ENCODE peak calls at places on chromosome 7, in eight cellular contexts. One of them, this sample, is unnamed.

GRCh38 chr7:19116121-19117080 is 1.0 kb downstream of the TWIST1 start:
- DNase-seq in astrocyte of the spinal cord: peak
- DNase-seq in thyroid gland: no peak
- DNase-seq in AG09319: no peak
- DNase-seq in AG10803: no peak
- DNase-seq in mesothelial cell of epicardium: no peak
- DNase-seq in cardiac muscle cell: peak
- DNase-seq in sigmoid colon: peak
- DNase-seq in this sample: no peak

GRCh38 chr7:77903597-77903996 is 105.0 kb downstream of the PHTF2 start:
- DNase-seq in mesothelial cell of epicardium: no peak
- DNase-seq in cardiac muscle cell: no peak
- DNase-seq in thyroid gland: no peak
- DNase-seq in astrocyte of the spinal cord: no peak
- DNase-seq in AG10803: peak
- DNase-seq in sigmoid colon: no peak
- DNase-seq in AG09319: no peak
- DNase-seq in this sample: no peak

GRCh38 chr7:77866791-77867190 is 68.2 kb downstream of the PHTF2 start:
- DNase-seq in astrocyte of the spinal cord: peak
- DNase-seq in cardiac muscle cell: no peak
- DNase-seq in AG09319: no peak
- DNase-seq in thyroid gland: no peak
- DNase-seq in AG10803: peak
- DNase-seq in mesothelial cell of epicardium: no peak
- DNase-seq in sigmoid colon: no peak
- DNase-seq in this sample: no peak

GRCh38 chr7:27031289-27032172 is 64.3 kb downstream of the HOXA1 start:
- DNase-seq in cardiac muscle cell: no peak
- DNase-seq in astrocyte of the spinal cord: peak
- DNase-seq in AG09319: no peak
- DNase-seq in AG10803: peak
- DNase-seq in mesothelial cell of epicardium: no peak
- DNase-seq in sigmoid colon: no peak
- DNase-seq in thyroid gland: no peak
- DNase-seq in this sample: no peak

GRCh38 chr7:40469481-40469880 is 334.7 kb downstream of the SUGCT start:
- DNase-seq in sigmoid colon: no peak
- DNase-seq in AG10803: peak
- DNase-seq in mesothelial cell of epicardium: no peak
- DNase-seq in thyroid gland: no peak
- DNase-seq in AG09319: no peak
- DNase-seq in cardiac muscle cell: no peak
- DNase-seq in astrocyte of the spinal cord: peak
- DNase-seq in this sample: no peak

GRCh38 chr7:158422551-158423189 is 165.0 kb downstream of the PTPRN2 start:
- DNase-seq in sigmoid colon: no peak
- DNase-seq in astrocyte of the spinal cord: no peak
- DNase-seq in cardiac muscle cell: no peak
- DNase-seq in thyroid gland: no peak
- DNase-seq in mesothelial cell of epicardium: no peak
- DNase-seq in AG10803: no peak
- DNase-seq in AG09319: no peak
- DNase-seq in this sample: no peak

GRCh38 chr7:83842894-83843293 is 194.0 kb upstream of the SEMA3E start:
- DNase-seq in AG10803: no peak
- DNase-seq in AG09319: no peak
- DNase-seq in mesothelial cell of epicardium: no peak
- DNase-seq in astrocyte of the spinal cord: no peak
- DNase-seq in cardiac muscle cell: no peak
- DNase-seq in sigmoid colon: no peak
- DNase-seq in thyroid gland: no peak
- DNase-seq in this sample: no peak

GRCh38 chr7:130365511-130366441 is 14.5 kb upstream of the CPA1 start:
- DNase-seq in cardiac muscle cell: no peak
- DNase-seq in AG09319: no peak
- DNase-seq in AG10803: peak
- DNase-seq in sigmoid colon: peak
- DNase-seq in mesothelial cell of epicardium: no peak
- DNase-seq in thyroid gland: peak
- DNase-seq in astrocyte of the spinal cord: peak
- DNase-seq in this sample: peak

GRCh38 chr7:1586827-1587705 is 17.2 kb upstream of the PSMG3 start:
- DNase-seq in AG09319: no peak
- DNase-seq in thyroid gland: no peak
- DNase-seq in sigmoid colon: no peak
- DNase-seq in cardiac muscle cell: no peak
- DNase-seq in AG10803: no peak
- DNase-seq in astrocyte of the spinal cord: no peak
- DNase-seq in mesothelial cell of epicardium: no peak
- DNase-seq in this sample: no peak

GRCh38 chr7:132337450-132338080 is 238.7 kb downstream of the PLXNA4 start:
- DNase-seq in mesothelial cell of epicardium: no peak
- DNase-seq in sigmoid colon: no peak
- DNase-seq in AG09319: no peak
- DNase-seq in cardiac muscle cell: no peak
- DNase-seq in thyroid gland: no peak
- DNase-seq in astrocyte of the spinal cord: no peak
- DNase-seq in AG10803: no peak
- DNase-seq in this sample: no peak

GRCh38 chr7:44646176-44646920 is 39.9 kb downstream of the OGDH start:
- DNase-seq in AG09319: no peak
- DNase-seq in astrocyte of the spinal cord: no peak
- DNase-seq in thyroid gland: no peak
- DNase-seq in AG10803: no peak
- DNase-seq in sigmoid colon: no peak
- DNase-seq in mesothelial cell of epicardium: no peak
- DNase-seq in cardiac muscle cell: no peak
- DNase-seq in this sample: no peak

GRCh38 chr7:92325850-92326249 is 80.1 kb downstream of the ANKIB1 start:
- DNase-seq in sigmoid colon: no peak
- DNase-seq in mesothelial cell of epicardium: no peak
- DNase-seq in thyroid gland: no peak
- DNase-seq in AG09319: no peak
- DNase-seq in cardiac muscle cell: peak
- DNase-seq in astrocyte of the spinal cord: no peak
- DNase-seq in AG10803: no peak
- DNase-seq in this sample: no peak

GRCh38 chr7:73602721-73603651 is 21.3 kb downstream of the MLXIPL start:
- DNase-seq in mesothelial cell of epicardium: no peak
- DNase-seq in sigmoid colon: no peak
- DNase-seq in astrocyte of the spinal cord: no peak
- DNase-seq in AG10803: no peak
- DNase-seq in AG09319: no peak
- DNase-seq in thyroid gland: no peak
- DNase-seq in cardiac muscle cell: no peak
- DNase-seq in this sample: no peak

GRCh38 chr7:81810448-81811155 is 40.8 kb upstream of the HGF start:
- DNase-seq in mesothelial cell of epicardium: no peak
- DNase-seq in AG10803: no peak
- DNase-seq in astrocyte of the spinal cord: no peak
- DNase-seq in AG09319: no peak
- DNase-seq in thyroid gland: no peak
- DNase-seq in cardiac muscle cell: no peak
- DNase-seq in sigmoid colon: no peak
- DNase-seq in this sample: no peak

GRCh38 chr7:24905996-24906770 is 73.8 kb downstream of the OSBPL3 start:
- DNase-seq in AG09319: no peak
- DNase-seq in cardiac muscle cell: no peak
- DNase-seq in mesothelial cell of epicardium: no peak
- DNase-seq in sigmoid colon: no peak
- DNase-seq in thyroid gland: no peak
- DNase-seq in astrocyte of the spinal cord: no peak
- DNase-seq in AG10803: no peak
- DNase-seq in this sample: no peak

GRCh38 chr7:36739351-36739750 is 15.1 kb upstream of the AOAH start:
- DNase-seq in mesothelial cell of epicardium: no peak
- DNase-seq in cardiac muscle cell: no peak
- DNase-seq in astrocyte of the spinal cord: no peak
- DNase-seq in AG10803: no peak
- DNase-seq in sigmoid colon: no peak
- DNase-seq in thyroid gland: no peak
- DNase-seq in AG09319: no peak
- DNase-seq in this sample: no peak

GRCh38 chr7:155455776-155456516 is 2.0 kb upstream of the EN2 start:
- DNase-seq in AG10803: no peak
- DNase-seq in mesothelial cell of epicardium: no peak
- DNase-seq in cardiac muscle cell: no peak
- DNase-seq in AG09319: no peak
- DNase-seq in astrocyte of the spinal cord: no peak
- DNase-seq in thyroid gland: no peak
- DNase-seq in sigmoid colon: no peak
- DNase-seq in this sample: no peak

GRCh38 chr7:118195837-118196474 is 12.0 kb downstream of the LSM8 start:
- DNase-seq in mesothelial cell of epicardium: no peak
- DNase-seq in cardiac muscle cell: peak
- DNase-seq in thyroid gland: peak
- DNase-seq in sigmoid colon: no peak
- DNase-seq in AG10803: peak
- DNase-seq in astrocyte of the spinal cord: peak
- DNase-seq in AG09319: peak
- DNase-seq in this sample: peak

GRCh38 chr7:52498319-52498718 is 537.1 kb upstream of the POM121L12 start:
- DNase-seq in astrocyte of the spinal cord: no peak
- DNase-seq in mesothelial cell of epicardium: no peak
- DNase-seq in AG09319: no peak
- DNase-seq in cardiac muscle cell: peak
- DNase-seq in thyroid gland: no peak
- DNase-seq in sigmoid colon: no peak
- DNase-seq in AG10803: no peak
- DNase-seq in this sample: no peak
- TF ChIP-seq CTCF in astrocyte of the spinal cord: no peak
- TF ChIP-seq CTCF in mesothelial cell of epicardium: no peak
- TF ChIP-seq CTCF in AG09319: no peak
- TF ChIP-seq CTCF in cardiac muscle cell: no peak
- TF ChIP-seq CTCF in thyroid gland: no peak
- TF ChIP-seq CTCF in sigmoid colon: no peak
- TF ChIP-seq CTCF in AG10803: no peak
- TF ChIP-seq CTCF in this sample: peak

DNA sequence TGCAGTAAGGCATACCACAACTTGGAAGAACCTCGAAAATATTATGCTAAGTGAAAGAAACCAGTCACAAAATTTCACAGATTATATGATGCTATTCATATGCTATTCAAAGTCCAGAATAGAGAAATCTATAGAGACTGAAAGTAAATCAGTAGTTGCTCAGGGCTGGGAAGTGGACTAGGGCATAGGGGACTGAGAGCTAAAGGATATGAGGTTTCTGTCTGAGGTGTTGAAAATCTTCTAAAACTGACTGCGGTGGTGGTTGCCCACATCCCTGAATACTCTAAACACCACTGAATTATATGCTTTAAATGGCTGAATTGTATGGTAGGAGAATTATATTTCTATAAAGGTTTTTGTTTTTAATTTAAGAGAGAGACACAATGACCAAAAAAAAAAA is 161.3 kb downstream of the ELAPOR2 start:
- DNase-seq in thyroid gland: no peak
- DNase-seq in AG09319: no peak
- DNase-seq in cardiac muscle cell: no peak
- DNase-seq in AG10803: no peak
- DNase-seq in astrocyte of the spinal cord: no peak
- DNase-seq in mesothelial cell of epicardium: no peak
- DNase-seq in sigmoid colon: no peak
- DNase-seq in this sample: no peak
- TF ChIP-seq CTCF in thyroid gland: no peak
- TF ChIP-seq CTCF in AG09319: no peak
- TF ChIP-seq CTCF in cardiac muscle cell: no peak
- TF ChIP-seq CTCF in AG10803: no peak
- TF ChIP-seq CTCF in astrocyte of the spinal cord: no peak
- TF ChIP-seq CTCF in mesothelial cell of epicardium: no peak
- TF ChIP-seq CTCF in sigmoid colon: no peak
- TF ChIP-seq CTCF in this sample: no peak

DNA sequence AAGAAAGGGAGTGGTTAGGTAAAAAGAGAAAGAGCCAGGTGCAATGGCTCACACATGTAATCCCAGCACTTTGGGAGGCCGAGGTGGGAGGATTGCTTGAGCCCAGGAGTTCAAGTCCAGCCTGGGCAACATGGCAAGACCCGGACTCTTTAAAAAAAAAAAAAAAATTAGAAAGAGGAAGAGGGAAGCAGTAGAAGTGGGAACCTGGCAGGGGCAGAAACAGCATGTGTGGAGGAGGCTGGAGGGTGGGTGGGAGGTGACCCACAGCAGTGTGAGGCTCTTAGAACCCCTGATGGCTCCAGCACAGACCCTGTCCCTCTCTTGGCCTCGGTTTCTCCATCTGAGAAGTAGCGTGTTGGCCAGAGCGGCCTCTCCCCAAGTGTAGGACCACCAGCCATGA is 4.9 kb upstream of the CCL24 start:
- DNase-seq in astrocyte of the spinal cord: no peak
- DNase-seq in AG09319: no peak
- DNase-seq in sigmoid colon: no peak
- DNase-seq in mesothelial cell of epicardium: no peak
- DNase-seq in thyroid gland: no peak
- DNase-seq in cardiac muscle cell: no peak
- DNase-seq in AG10803: no peak
- DNase-seq in this sample: no peak
- TF ChIP-seq CTCF in astrocyte of the spinal cord: no peak
- TF ChIP-seq CTCF in AG09319: no peak
- TF ChIP-seq CTCF in sigmoid colon: no peak
- TF ChIP-seq CTCF in mesothelial cell of epicardium: no peak
- TF ChIP-seq CTCF in thyroid gland: no peak
- TF ChIP-seq CTCF in cardiac muscle cell: no peak
- TF ChIP-seq CTCF in AG10803: no peak
- TF ChIP-seq CTCF in this sample: no peak

GRCh38 chr7:3371601-3372000 is 70.5 kb downstream of the SDK1 start:
- DNase-seq in sigmoid colon: no peak
- DNase-seq in mesothelial cell of epicardium: no peak
- DNase-seq in AG10803: no peak
- DNase-seq in astrocyte of the spinal cord: peak
- DNase-seq in AG09319: no peak
- DNase-seq in thyroid gland: no peak
- DNase-seq in cardiac muscle cell: no peak
- DNase-seq in this sample: no peak

GRCh38 chr7:3367271-3367670 is 66.2 kb downstream of the SDK1 start:
- DNase-seq in mesothelial cell of epicardium: no peak
- DNase-seq in AG10803: no peak
- DNase-seq in AG09319: no peak
- DNase-seq in astrocyte of the spinal cord: peak
- DNase-seq in sigmoid colon: no peak
- DNase-seq in thyroid gland: no peak
- DNase-seq in cardiac muscle cell: no peak
- DNase-seq in this sample: no peak

DNA sequence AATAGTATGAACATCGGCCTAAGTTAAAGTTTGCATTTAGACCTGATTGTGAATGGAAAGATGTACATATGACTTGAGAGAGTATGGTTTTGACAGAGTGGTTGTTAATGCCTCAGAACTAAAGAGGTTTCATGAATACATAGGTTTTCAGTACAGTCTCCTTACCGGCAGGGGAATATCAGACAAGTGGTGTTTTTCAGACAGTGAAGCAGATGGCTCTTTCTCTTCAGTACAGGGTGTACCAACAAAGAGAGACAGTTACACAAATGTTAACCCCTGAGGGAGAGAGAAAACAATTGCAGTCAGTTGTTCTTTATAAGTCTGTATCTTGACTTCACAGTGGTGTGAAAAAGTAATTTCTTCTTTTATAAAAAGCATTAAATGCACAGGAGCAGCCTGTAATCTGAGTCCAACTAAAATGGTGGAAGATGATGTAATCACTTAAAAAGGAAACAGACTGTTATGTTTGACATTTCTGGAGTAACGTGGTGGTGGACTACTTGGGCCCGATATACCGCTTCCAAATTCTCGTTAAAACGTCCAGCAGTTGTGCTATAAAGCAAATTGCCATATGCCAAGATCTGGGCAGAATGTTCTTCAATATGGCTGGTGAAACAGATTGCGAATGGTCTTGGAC is 69.1 kb downstream of the SDK1 start:
- DNase-seq in astrocyte of the spinal cord: peak
- DNase-seq in AG09319: no peak
- DNase-seq in sigmoid colon: no peak
- DNase-seq in cardiac muscle cell: no peak
- DNase-seq in AG10803: no peak
- DNase-seq in thyroid gland: no peak
- DNase-seq in mesothelial cell of epicardium: no peak
- DNase-seq in this sample: no peak
- TF ChIP-seq CTCF in astrocyte of the spinal cord: no peak
- TF ChIP-seq CTCF in AG09319: no peak
- TF ChIP-seq CTCF in sigmoid colon: no peak
- TF ChIP-seq CTCF in cardiac muscle cell: no peak
- TF ChIP-seq CTCF in AG10803: no peak
- TF ChIP-seq CTCF in thyroid gland: no peak
- TF ChIP-seq CTCF in mesothelial cell of epicardium: peak
- TF ChIP-seq CTCF in this sample: no peak

This sample was measured in progenitor cell of endocrine pancreas.